ENCODE peak calls at places on chromosome 9, in ten cellular contexts. F is transverse colon, A is neural progenitor cell, I is fibroblast of lung, G is ovary, T is hepatocyte, C is left ventricle myocardium inferior, Y is left lung, M is BE2C, N is uterus. D is an unnamed sample. For H3K9me3, the result is how much of the 10 kb centered on the place peaks cover.

GRCh38 chr9:8880031-8880430 is 1080.5 kb upstream of the DMAC1 start:
- DNase-seq in F (no peak), A (no peak), I (no peak), G (no peak), T (no peak), C (no peak), Y (no peak), M (no peak), N (no peak), D (no peak)

GRCh38 chr9:347667-348292 is 133.1 kb downstream of the DOCK8 start:
- DNase-seq in F (no peak), A (peak), I (peak), G (no peak), T (peak), C (no peak), Y (no peak), M (no peak), N (no peak), D (no peak)

GRCh38 chr9:105447386-105447813 is 434 bp upstream of the FSD1L start:
- DNase-seq in F (no peak), A (no peak), I (no peak), G (no peak), T (no peak), C (no peak), Y (no peak), M (no peak), N (no peak), D (peak)

GRCh38 chr9:70484232-70485130 is 70.0 kb upstream of the KLF9 start:
- DNase-seq in F (peak), A (peak), I (peak), G (no peak), T (peak), C (no peak), Y (no peak), M (peak), N (no peak), D (peak)

GRCh38 chr9:130382636-130383349 is 62.0 kb upstream of the ASS1 start:
- DNase-seq in F (no peak), A (no peak), I (no peak), G (no peak), T (no peak), C (no peak), Y (no peak), M (no peak), N (no peak), D (no peak)

GRCh38 chr9:33329117-33329563 is 38.8 kb downstream of the NFX1 start:
- DNase-seq in F (peak), A (no peak), I (peak), G (no peak), T (peak), C (no peak), Y (no peak), M (no peak), N (peak), D (no peak)

GRCh38 chr9:87198716-87199115 is 251.4 kb upstream of the GAS1 start:
- DNase-seq in F (no peak), A (no peak), I (no peak), G (no peak), T (no peak), C (no peak), Y (no peak), M (no peak), N (no peak), D (no peak)

GRCh38 chr9:117169089-117169488 is 245.8 kb downstream of the ASTN2 start:
- DNase-seq in F (no peak), A (no peak), I (no peak), G (no peak), T (no peak), C (no peak), Y (no peak), M (no peak), N (no peak), D (no peak)

GRCh38 chr9:73216016-73216415 is 64.4 kb downstream of the ANXA1 start:
- DNase-seq in F (no peak), A (no peak), I (no peak), G (no peak), T (no peak), C (no peak), Y (no peak), M (no peak), N (no peak), D (no peak)

GRCh38 chr9:69097923-69098593 is 62.5 kb downstream of the FXN start:
- DNase-seq in F (no peak), A (no peak), I (no peak), G (no peak), T (no peak), C (no peak), Y (no peak), M (no peak), N (no peak), D (no peak)

GRCh38 chr9:116899337-116900006 is 212.4 kb downstream of the TRIM32 start:
- DNase-seq in F (no peak), A (no peak), I (no peak), G (no peak), T (no peak), C (no peak), Y (no peak), M (no peak), N (no peak), D (no peak)

GRCh38 chr9:133953621-133953975 is 38.5 kb downstream of the VAV2 start:
- DNase-seq in F (no peak), A (no peak), I (no peak), G (no peak), T (no peak), C (no peak), Y (peak), M (no peak), N (no peak), D (no peak)

GRCh38 chr9:89122944-89123343 is 55.7 kb downstream of the SHC3 start:
- DNase-seq in F (no peak), A (no peak), I (peak), G (no peak), T (no peak), C (no peak), Y (no peak), M (no peak), N (no peak), D (no peak)

GRCh38 chr9:125904155-125904841 is 157.1 kb downstream of the PBX3 start:
- DNase-seq in F (no peak), A (no peak), I (peak), G (no peak), T (no peak), C (no peak), Y (no peak), M (no peak), N (no peak), D (no peak)

GRCh38 chr9:2493578-2493977 is 128.0 kb upstream of the VLDLR start:
- DNase-seq in F (no peak), A (no peak), I (peak), G (no peak), T (no peak), C (no peak), Y (no peak), M (no peak), N (no peak), D (no peak)

GRCh38 chr9:77793909-77794308 is 145.8 kb upstream of the GNA14 start:
- DNase-seq in F (no peak), A (no peak), I (peak), G (no peak), T (no peak), C (no peak), Y (no peak), M (no peak), N (no peak), D (no peak)

GRCh38 chr9:16526380-16526779 is 344.1 kb downstream of the BNC2 start:
- DNase-seq in F (no peak), A (no peak), I (no peak), G (no peak), T (no peak), C (no peak), Y (no peak), M (no peak), N (no peak), D (no peak)

GRCh38 chr9:136054798-136055714 is 40.0 kb downstream of the NACC2 start:
- DNase-seq in F (no peak), A (no peak), I (no peak), G (no peak), T (no peak), C (no peak), Y (no peak), M (no peak), N (no peak), D (no peak)

GRCh38 chr9:130352081-130352480 is 86.5 kb downstream of the HMCN2 start:
- DNase-seq in F (peak), A (no peak), I (no peak), G (no peak), T (no peak), C (no peak), Y (no peak), M (no peak), N (no peak), D (no peak)

GRCh38 chr9:134433101-134433500 is 106.8 kb downstream of the RXRA start:
- DNase-seq in F (no peak), A (no peak), I (peak), G (no peak), T (no peak), C (no peak), Y (no peak), M (no peak), N (no peak), D (no peak)

GRCh38 chr9:72476617-72477375 is 44.6 kb upstream of the TMC1 start:
- DNase-seq in F (peak), A (no peak), I (peak), G (no peak), T (peak), C (no peak), Y (no peak), M (no peak), N (no peak), D (no peak)

GRCh38 chr9:121390372-121390771 is 20.3 kb upstream of the STOM start:
- DNase-seq in F (no peak), A (no peak), I (no peak), G (no peak), T (no peak), C (no peak), Y (no peak), M (no peak), N (no peak), D (no peak)

GRCh38 chr9:89999534-90000370 is 394.9 kb downstream of the GADD45G start:
- DNase-seq in F (peak), A (no peak), I (peak), G (peak), T (peak), C (peak), Y (no peak), M (no peak), N (peak), D (peak)

GRCh38 chr9:21255538-21256212 is 15.9 kb upstream of the IFNA14 start:
- DNase-seq in F (no peak), A (no peak), I (no peak), G (no peak), T (no peak), C (no peak), Y (no peak), M (no peak), N (no peak), D (no peak)

GRCh38 chr9:121568541-121569265 is 69.1 kb upstream of the GGTA1 start:
- DNase-seq in F (peak), A (no peak), I (no peak), G (peak), T (no peak), C (peak), Y (no peak), M (peak), N (peak), D (no peak)

GRCh38 chr9:110140276-110140675 is 67.7 kb downstream of the C9orf152 start:
- DNase-seq in F (no peak), A (no peak), I (no peak), G (no peak), T (no peak), C (no peak), Y (no peak), M (no peak), N (no peak), D (no peak)
- TF ChIP-seq CTCF in F (no peak), A (no peak), I (peak), G (no peak), T (no peak), C (peak), Y (no peak), M (no peak), N (no peak), D (peak)

GRCh38 chr9:111297061-111297824 is 32.8 kb downstream of the OR2K2 start:
- DNase-seq in F (no peak), A (no peak), I (no peak), G (no peak), T (no peak), C (no peak), Y (no peak), M (no peak), N (no peak), D (no peak)

GRCh38 chr9:111298111-111298510 is 31.9 kb downstream of the OR2K2 start:
- DNase-seq in F (no peak), A (no peak), I (no peak), G (no peak), T (no peak), C (no peak), Y (no peak), M (no peak), N (no peak), D (no peak)

GRCh38 chr9:111298831-111299603 is 31.0 kb downstream of the OR2K2 start:
- DNase-seq in F (peak), A (peak), I (peak), G (peak), T (peak), C (peak), Y (no peak), M (no peak), N (peak), D (no peak)

GRCh38 chr9:111300140-111300735 is 29.8 kb downstream of the OR2K2 start:
- DNase-seq in F (no peak), A (no peak), I (no peak), G (no peak), T (no peak), C (no peak), Y (no peak), M (no peak), N (no peak), D (no peak)

GRCh38 chr9:111301195-111301594 is 28.8 kb downstream of the OR2K2 start:
- DNase-seq in F (no peak), A (no peak), I (peak), G (no peak), T (peak), C (no peak), Y (no peak), M (no peak), N (no peak), D (no peak)
- H3K9me3 ChIP-seq in F (under half), A (under half), I (under half), G (under half), T (under half), C (under half), Y (under half), M (under half), N (under half), D (under half)

DNA sequence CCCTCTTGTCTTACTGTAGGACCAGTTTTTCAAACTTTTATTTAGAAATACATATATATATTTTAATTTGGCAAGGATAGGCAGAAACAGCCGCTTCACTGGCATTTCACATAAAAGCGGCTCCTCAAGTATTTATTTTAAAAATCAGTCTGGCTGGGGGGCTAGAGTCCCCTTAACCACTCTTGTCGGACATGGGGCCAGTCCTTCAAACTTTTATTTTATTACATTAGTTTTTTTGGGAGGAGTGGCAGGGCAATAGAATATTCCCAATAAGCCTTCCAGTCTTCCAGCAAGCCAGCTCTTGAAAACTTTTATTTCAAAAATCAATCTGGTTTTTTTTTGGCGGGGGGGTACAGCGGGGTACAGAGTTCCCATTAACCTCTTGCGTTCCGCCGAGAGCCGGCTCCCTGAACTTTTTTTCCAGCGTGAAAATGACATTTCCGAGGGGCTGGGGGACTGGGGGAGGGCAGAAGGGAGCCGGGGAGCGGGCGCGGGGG is 641 bp upstream of the ZNF618 start:
- DNase-seq in F (no peak), A (no peak), I (peak), G (no peak), T (no peak), C (no peak), Y (no peak), M (no peak), N (no peak), D (no peak)
- H3K4me3 ChIP-seq in F (peak), A (peak), I (peak), G (peak), T (peak), C (peak), Y (peak), M (peak), N (peak), D (peak)

GRCh38 chr9:107274096-107274495 is 9.0 kb upstream of the RAD23B start:
- DNase-seq in F (no peak), A (no peak), I (no peak), G (no peak), T (no peak), C (no peak), Y (no peak), M (no peak), N (no peak), D (no peak)
- TF ChIP-seq CTCF in F (no peak), A (peak), I (no peak), G (no peak), T (no peak), C (no peak), Y (no peak), M (no peak), N (no peak), D (peak)

DNA sequence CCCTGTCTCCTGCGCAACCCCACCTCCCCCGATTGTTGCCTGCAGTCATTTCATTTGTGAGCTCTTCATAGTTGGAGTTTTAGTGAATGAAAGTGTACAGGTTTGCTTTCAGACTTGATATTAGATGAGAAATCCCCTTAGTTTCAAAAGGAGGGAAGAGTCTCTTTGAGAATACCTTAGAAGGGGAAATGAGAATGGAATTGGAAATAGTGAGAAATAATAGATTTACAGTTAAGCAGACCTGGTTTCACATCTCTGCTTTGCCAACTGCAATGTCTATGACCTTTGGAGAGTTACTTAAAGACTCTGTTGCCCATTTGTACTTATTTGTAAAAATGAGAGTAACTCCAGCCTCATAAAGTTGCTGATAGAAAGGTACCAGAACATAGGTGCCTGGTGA is 120.4 kb downstream of the ZNF462 start:
- DNase-seq in F (no peak), A (no peak), I (no peak), G (no peak), T (no peak), C (no peak), Y (no peak), M (no peak), N (no peak), D (peak)
- H3K9me3 ChIP-seq in F (under half), A (under half), I (under half), G (under half), T (under half), C (under half), Y (under half), M (under half), N (under half), D (under half)

GRCh38 chr9:35103660-35104191 is 795 bp upstream of the STOML2 start:
- DNase-seq in F (no peak), A (no peak), I (no peak), G (no peak), T (no peak), C (no peak), Y (no peak), M (no peak), N (no peak), D (no peak)
- H3K4me3 ChIP-seq in F (peak), A (peak), I (peak), G (no peak), T (peak), C (peak), Y (peak), M (peak), N (peak), D (peak)

DNA sequence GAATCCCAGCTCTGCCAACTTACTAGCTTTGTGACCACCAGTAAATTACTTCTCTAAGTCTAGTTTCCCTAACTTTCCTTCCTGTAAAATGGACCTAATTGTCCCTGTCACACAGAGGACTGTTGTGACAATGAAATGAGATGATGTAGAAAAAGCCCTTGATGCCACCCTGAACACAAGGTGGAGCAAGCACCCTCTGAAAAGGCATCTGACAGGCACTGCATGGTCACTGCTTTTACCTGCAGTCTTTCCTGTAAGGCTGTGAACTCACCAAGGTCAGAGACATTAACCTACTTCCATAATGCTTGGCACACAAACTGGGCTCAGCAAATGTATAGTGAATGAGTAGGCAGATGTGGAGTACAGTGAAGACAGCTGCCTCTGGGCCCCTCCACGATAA is 6.1 kb downstream of the SLC31A2 start:
- DNase-seq in F (no peak), A (no peak), I (no peak), G (no peak), T (no peak), C (no peak), Y (no peak), M (no peak), N (no peak), D (peak)
- TF ChIP-seq CTCF in F (no peak), A (no peak), I (no peak), G (no peak), T (no peak), C (no peak), Y (no peak), M (peak), N (no peak), D (peak)